ENCODE peak calls at places on chromosomes 4 and X, in ten cellular contexts. One of them, this sample, is unnamed.
A peak's percentile ranks its signal among the peaks of the same experiment; 100 is the strongest.

GRCh38 chr4:2253160-2254084 is 8.5 kb downstream of the MXD4 start:
- DNase-seq in GM03348: no peak
- DNase-seq in naive B cell: no peak
- DNase-seq in mammary epithelial cell: no peak
- DNase-seq in HCT116: no peak
- DNase-seq in GM19239: no peak
- DNase-seq in anterior cingulate cortex: no peak
- DNase-seq in OCI-LY7: no peak
- DNase-seq in EH: no peak
- DNase-seq in HCEC 1CT: no peak
- DNase-seq in this sample: no peak

GRCh38 chrX:135395064-135395463 is 26.7 kb upstream of the SMIM10L2A start:
- DNase-seq in naive B cell: no peak
- DNase-seq in HCT116: no peak
- DNase-seq in mammary epithelial cell: no peak
- DNase-seq in HCEC 1CT: no peak
- DNase-seq in GM03348: no peak
- DNase-seq in OCI-LY7: no peak
- DNase-seq in anterior cingulate cortex: no peak
- DNase-seq in GM19239: no peak
- DNase-seq in EH: no peak
- DNase-seq in this sample: no peak

GRCh38 chrX:7522860-7523259 is 320.1 kb upstream of the VCX start:
- DNase-seq in OCI-LY7: no peak
- DNase-seq in anterior cingulate cortex: no peak
- DNase-seq in mammary epithelial cell: no peak
- DNase-seq in HCT116: no peak
- DNase-seq in GM19239: no peak
- DNase-seq in EH: no peak
- DNase-seq in GM03348: no peak
- DNase-seq in HCEC 1CT: no peak
- DNase-seq in naive B cell: no peak
- DNase-seq in this sample: no peak

GRCh38 chr4:179095585-179096228 is 1653.5 kb upstream of the AGA start:
- DNase-seq in mammary epithelial cell: no peak
- DNase-seq in EH: no peak
- DNase-seq in GM19239: no peak
- DNase-seq in GM03348: no peak
- DNase-seq in naive B cell: no peak
- DNase-seq in HCT116: no peak
- DNase-seq in HCEC 1CT: no peak
- DNase-seq in anterior cingulate cortex: no peak
- DNase-seq in OCI-LY7: peak; percentile 10
- DNase-seq in this sample: no peak

GRCh38 chrX:47723689-47724088 is 64.7 kb upstream of the UXT start:
- DNase-seq in HCT116: no peak
- DNase-seq in EH: no peak
- DNase-seq in OCI-LY7: no peak
- DNase-seq in GM03348: no peak
- DNase-seq in HCEC 1CT: no peak
- DNase-seq in GM19239: no peak
- DNase-seq in mammary epithelial cell: no peak
- DNase-seq in naive B cell: no peak
- DNase-seq in anterior cingulate cortex: no peak
- DNase-seq in this sample: no peak

GRCh38 chrX:28787206-28787605 is 200.0 kb downstream of the IL1RAPL1 start:
- DNase-seq in OCI-LY7: no peak
- DNase-seq in HCEC 1CT: peak; percentile 28
- DNase-seq in EH: no peak
- DNase-seq in anterior cingulate cortex: no peak
- DNase-seq in naive B cell: no peak
- DNase-seq in HCT116: peak; percentile 65
- DNase-seq in mammary epithelial cell: peak; percentile 65
- DNase-seq in GM19239: no peak
- DNase-seq in GM03348: peak; percentile 0
- DNase-seq in this sample: no peak

GRCh38 chrX:9337056-9337455 is 127.8 kb upstream of the TBL1X start:
- DNase-seq in naive B cell: no peak
- DNase-seq in HCT116: no peak
- DNase-seq in OCI-LY7: no peak
- DNase-seq in mammary epithelial cell: no peak
- DNase-seq in EH: peak; percentile 58
- DNase-seq in GM03348: peak; percentile 69
- DNase-seq in GM19239: no peak
- DNase-seq in HCEC 1CT: peak; percentile 36
- DNase-seq in anterior cingulate cortex: peak; percentile 27
- DNase-seq in this sample: no peak

GRCh38 chrX:109847257-109848187 is 114.5 kb upstream of the ACSL4 start:
- DNase-seq in HCEC 1CT: peak; percentile 86
- DNase-seq in anterior cingulate cortex: no peak
- DNase-seq in OCI-LY7: no peak
- DNase-seq in mammary epithelial cell: peak; percentile 56
- DNase-seq in EH: peak; percentile 91
- DNase-seq in naive B cell: no peak
- DNase-seq in GM19239: no peak
- DNase-seq in HCT116: no peak
- DNase-seq in GM03348: peak; percentile 56
- DNase-seq in this sample: no peak

GRCh38 chrX:154348114-154348531 is 26.3 kb downstream of the FLNA start:
- DNase-seq in HCEC 1CT: peak; percentile 28
- DNase-seq in mammary epithelial cell: no peak
- DNase-seq in GM03348: no peak
- DNase-seq in HCT116: no peak
- DNase-seq in anterior cingulate cortex: no peak
- DNase-seq in EH: peak; percentile 51
- DNase-seq in OCI-LY7: no peak
- DNase-seq in GM19239: no peak
- DNase-seq in naive B cell: no peak
- DNase-seq in this sample: no peak

GRCh38 chrX:110304884-110305283 is 13.0 kb downstream of the AMMECR1 start:
- DNase-seq in HCT116: no peak
- DNase-seq in mammary epithelial cell: no peak
- DNase-seq in GM03348: no peak
- DNase-seq in GM19239: no peak
- DNase-seq in EH: no peak
- DNase-seq in naive B cell: no peak
- DNase-seq in anterior cingulate cortex: no peak
- DNase-seq in HCEC 1CT: no peak
- DNase-seq in OCI-LY7: no peak
- DNase-seq in this sample: no peak

GRCh38 chr4:146175541-146176453 is at the start of gene LSM6:
- DNase-seq in EH: peak; percentile 89
- DNase-seq in OCI-LY7: peak; percentile 86
- DNase-seq in GM03348: peak; percentile 95
- DNase-seq in HCT116: peak; percentile 67
- DNase-seq in anterior cingulate cortex: peak; percentile 90
- DNase-seq in HCEC 1CT: peak; percentile 75
- DNase-seq in naive B cell: peak; percentile 82
- DNase-seq in mammary epithelial cell: peak; percentile 83
- DNase-seq in GM19239: peak; percentile 62
- DNase-seq in this sample: peak; percentile 61

GRCh38 chrX:128975716-128976115 is 547.6 kb downstream of the SMARCA1 start:
- DNase-seq in GM19239: no peak
- DNase-seq in GM03348: no peak
- DNase-seq in OCI-LY7: peak; percentile 11
- DNase-seq in anterior cingulate cortex: peak; percentile 8
- DNase-seq in mammary epithelial cell: peak; percentile 0
- DNase-seq in HCT116: no peak
- DNase-seq in HCEC 1CT: no peak
- DNase-seq in naive B cell: no peak
- DNase-seq in EH: no peak
- DNase-seq in this sample: no peak

GRCh38 chrX:1334854-1335253 is 1.7 kb upstream of the IL3RA start:
- DNase-seq in HCT116: no peak
- DNase-seq in GM19239: no peak
- DNase-seq in HCEC 1CT: no peak
- DNase-seq in EH: no peak
- DNase-seq in naive B cell: no peak
- DNase-seq in mammary epithelial cell: no peak
- DNase-seq in OCI-LY7: no peak
- DNase-seq in anterior cingulate cortex: no peak
- DNase-seq in GM03348: no peak
- DNase-seq in this sample: no peak

GRCh38 chrX:133608406-133608805 is 193.1 kb upstream of the GPC4 start:
- DNase-seq in GM19239: no peak
- DNase-seq in anterior cingulate cortex: no peak
- DNase-seq in EH: no peak
- DNase-seq in GM03348: peak; percentile 38
- DNase-seq in HCEC 1CT: no peak
- DNase-seq in mammary epithelial cell: peak; percentile 31
- DNase-seq in HCT116: no peak
- DNase-seq in OCI-LY7: no peak
- DNase-seq in naive B cell: no peak
- DNase-seq in this sample: no peak

GRCh38 chr4:127268367-127268766 is 364.4 kb upstream of the INTU start:
- DNase-seq in mammary epithelial cell: no peak
- DNase-seq in naive B cell: no peak
- DNase-seq in anterior cingulate cortex: no peak
- DNase-seq in GM03348: no peak
- DNase-seq in GM19239: no peak
- DNase-seq in OCI-LY7: no peak
- DNase-seq in HCT116: no peak
- DNase-seq in HCEC 1CT: no peak
- DNase-seq in EH: no peak
- DNase-seq in this sample: no peak

This sample was measured in GF-D8.